ENCODE peak calls at places on chromosomes 2 and 18, in four cellular contexts. U is retinal pigment epithelial cell, M is GM23338, P is adrenal gland. O is an unnamed sample.

GRCh38 chr2:240934701-240935100 is 28.6 kb downstream of the CROCC2 start:
- DNase-seq in P (peak; percentile 10), U (no peak), M (no peak), O (no peak)

GRCh38 chr2:111194835-111195621 is 74.3 kb downstream of the BCL2L11 start:
- DNase-seq in M (peak; percentile 53), U (no peak), P (no peak), O (no peak)

GRCh38 chr2:60550151-60550983 is 3.1 kb downstream of the BCL11A start:
- DNase-seq in U (no peak), M (peak; percentile 95), P (peak; percentile 88), O (no peak)

GRCh38 chr2:37916512-37917082 is 8.5 kb upstream of the RMDN2 start:
- DNase-seq in U (peak; percentile 97), P (peak; percentile 69), M (no peak), O (peak; percentile 69)

GRCh38 chr2:2800697-2801096 is 469.6 kb upstream of the MYT1L start:
- DNase-seq in M (no peak), P (no peak), U (no peak), O (no peak)

GRCh38 chr18:3585656-3586509 is 135.9 kb downstream of the TGIF1 start:
- DNase-seq in M (peak; percentile 95), P (peak; percentile 95), U (no peak), O (peak; percentile 51)

GRCh38 chr2:133063792-133064191 is 393.8 kb upstream of the LYPD1 start:
- DNase-seq in P (no peak), U (no peak), M (peak; percentile 87), O (no peak)

GRCh38 chr2:30332791-30333453 is 101.6 kb downstream of the LBH start:
- DNase-seq in P (no peak), U (no peak), M (no peak), O (no peak)

GRCh38 chr2:64808092-64808491 is 154.4 kb upstream of the SERTAD2 start:
- DNase-seq in M (no peak), U (no peak), P (no peak), O (no peak)

GRCh38 chr2:109614715-109615636 is 812 bp downstream of the SOWAHC start:
- DNase-seq in P (peak; percentile 17), U (no peak), M (peak; percentile 38), O (no peak)

GRCh38 chr2:53473762-53474161 is 293.8 kb upstream of the CHAC2 start:
- DNase-seq in M (no peak), U (no peak), P (no peak), O (no peak)

GRCh38 chr2:3598197-3598910 is 3.4 kb downstream of the COLEC11 start:
- DNase-seq in M (no peak), U (no peak), P (no peak), O (no peak)

GRCh38 chr2:120912101-120912985 is 176.7 kb downstream of the GLI2 start:
- DNase-seq in M (no peak), P (peak; percentile 41), U (peak; percentile 89), O (no peak)

DNA sequence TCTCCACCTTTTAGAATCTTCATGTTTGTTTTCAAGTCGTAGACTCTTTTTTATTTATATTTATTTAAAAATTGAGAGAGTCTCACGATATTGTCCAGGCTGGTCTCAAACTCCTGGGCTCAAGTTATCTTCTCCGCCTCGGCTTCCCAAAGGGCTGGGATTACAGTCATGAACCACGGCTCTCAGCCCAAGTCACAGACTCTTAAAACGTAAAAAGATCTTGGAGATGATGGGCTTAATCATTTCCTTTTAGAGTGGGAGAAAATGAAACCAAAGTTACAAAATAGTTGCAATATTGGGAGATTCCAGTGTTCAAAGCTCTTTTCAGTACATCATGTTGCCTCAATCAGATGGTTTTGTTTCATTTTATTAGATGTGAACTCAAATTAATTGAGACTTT is 151.4 kb upstream of the XPO1 start:
- DNase-seq in U (no peak), M (no peak), P (no peak), O (no peak)
- H3K4me3 ChIP-seq in U (no peak overlapping the region), M (no peak overlapping the region), P (no peak overlapping the region), O (no peak overlapping the region)

GRCh38 chr2:100321881-100322820 is at the start of gene LONRF2:
- DNase-seq in U (no peak), M (peak; percentile 62), P (peak; percentile 81), O (no peak)

GRCh38 chr2:100320547-100321180 is 1.6 kb downstream of the LONRF2 start:
- DNase-seq in U (no peak), M (no peak), P (peak; percentile 59), O (no peak)

GRCh38 chr2:100317634-100318033 is 4.7 kb downstream of the LONRF2 start:
- DNase-seq in U (no peak), P (no peak), M (peak; percentile 11), O (no peak)

DNA sequence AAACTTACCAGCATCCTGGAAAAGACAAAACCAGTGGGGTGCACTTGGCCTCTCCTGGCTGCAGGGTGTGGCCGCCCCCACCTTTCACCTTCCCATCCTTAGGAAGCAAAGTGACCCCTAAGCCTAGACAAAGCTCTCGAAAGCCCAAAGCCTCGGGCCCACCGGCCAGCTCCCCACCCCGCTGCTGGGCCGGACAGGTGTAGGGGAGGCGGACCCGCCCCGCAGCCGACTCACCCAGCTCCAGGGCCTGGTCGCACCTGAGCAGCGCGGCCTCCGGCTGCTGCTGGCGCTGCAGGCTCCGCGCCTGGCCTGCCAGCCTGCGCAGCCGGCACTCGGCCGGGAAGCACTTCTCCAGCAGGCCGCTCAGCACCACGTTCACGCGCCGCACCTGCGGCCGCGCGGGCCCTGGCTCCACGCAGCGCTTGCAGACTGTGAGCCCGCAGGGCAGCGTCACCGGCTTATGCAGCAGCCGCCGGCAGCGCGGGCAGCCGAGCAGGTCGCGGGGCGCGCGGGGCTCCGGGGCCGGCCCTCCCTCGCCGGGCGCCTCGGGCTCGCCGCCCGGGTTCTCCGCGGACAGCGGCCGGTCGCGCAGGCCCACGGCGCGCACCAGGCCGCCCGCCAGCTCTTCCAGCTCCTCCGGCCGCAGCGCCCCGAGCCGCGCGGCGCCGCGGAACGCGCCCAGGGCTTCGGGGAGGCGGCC is 970 bp downstream of the LONRF2 start:
- DNase-seq in M (peak; percentile 82), U (peak; percentile 12), P (peak; percentile 66), O (no peak)
- H3K4me3 ChIP-seq in M (peak overlapping the region; percentile 56), U (peak overlapping the region; percentile 37), P (peak overlapping the region; percentile 88), O (peak overlapping the region; percentile 46)

GRCh38 chr18:58867281-58867961 is 2.7 kb downstream of the ZNF532 start:
- DNase-seq in U (no peak), M (peak; percentile 86), P (no peak), O (no peak)
- H3K4me3 ChIP-seq in U (no peak overlapping the region), M (peak overlapping the region; percentile 51), P (no peak overlapping the region), O (no peak overlapping the region)

GRCh38 chr18:5787936-5788335 is 107.4 kb downstream of the TMEM200C start:
- DNase-seq in P (no peak), M (peak; percentile 1), U (no peak), O (no peak)
- H3K4me3 ChIP-seq in P (no peak overlapping the region), M (no peak overlapping the region), U (no peak overlapping the region), O (no peak overlapping the region)

DNA sequence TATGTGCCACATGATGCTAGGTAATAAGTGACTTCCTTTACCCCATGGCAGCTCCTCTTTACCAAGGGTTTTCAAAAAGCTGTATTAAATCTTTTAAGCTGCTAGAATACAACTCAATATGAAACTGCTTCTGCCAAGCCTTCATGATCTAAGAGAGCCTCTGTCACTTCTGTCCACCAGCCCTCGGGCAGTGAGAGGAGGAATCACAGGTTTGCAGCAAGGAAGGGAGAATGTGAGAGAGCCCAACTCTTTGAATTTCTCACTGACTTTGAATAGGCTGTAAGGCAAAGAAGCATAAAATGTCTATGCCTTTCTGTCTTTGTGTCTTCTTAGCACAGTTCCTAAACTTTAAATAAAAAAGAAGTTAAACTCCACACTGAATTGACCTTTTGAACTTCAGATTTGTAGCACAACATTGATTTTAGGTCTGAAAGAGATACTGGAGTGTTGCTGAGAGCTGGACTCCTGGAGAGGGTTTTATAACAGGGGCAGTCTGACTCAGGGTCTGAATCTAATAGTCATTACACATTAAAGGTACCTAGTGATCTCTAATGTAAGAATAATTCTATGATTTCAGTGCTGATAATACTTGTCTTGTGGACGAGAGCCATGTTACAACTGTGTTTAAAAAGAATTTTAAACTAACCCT is 48.1 kb upstream of the SATB2 start:
- DNase-seq in M (no peak), U (no peak), P (no peak), O (no peak)
- H3K4me3 ChIP-seq in M (no peak overlapping the region), U (no peak overlapping the region), P (no peak overlapping the region), O (no peak overlapping the region)

DNA sequence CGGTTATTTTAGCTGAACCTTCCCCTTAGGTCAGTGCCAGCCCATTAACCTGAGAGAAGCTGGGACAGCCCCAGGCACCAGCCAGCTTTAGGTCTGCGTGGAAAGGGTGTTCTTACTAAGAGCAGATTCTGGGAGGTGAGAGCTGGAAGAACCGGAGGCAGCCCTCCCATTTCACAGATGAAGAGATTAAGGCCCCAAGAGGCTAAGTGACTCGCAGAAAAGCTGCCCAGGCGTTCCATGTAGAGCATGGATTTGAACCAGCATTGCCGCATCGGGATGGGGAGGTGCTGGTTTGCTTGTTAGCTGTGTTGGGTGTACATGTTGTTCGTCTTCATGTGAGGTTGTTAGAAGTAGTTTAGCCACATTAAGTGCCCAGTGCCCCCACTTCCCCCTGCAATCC is 203.2 kb downstream of the AGAP1 start:
- DNase-seq in U (no peak), P (no peak), M (no peak), O (no peak)
- H3K4me3 ChIP-seq in U (no peak overlapping the region), P (no peak overlapping the region), M (no peak overlapping the region), O (no peak overlapping the region)

GRCh38 chr18:48939368-48940097 is 11.2 kb downstream of the SMAD7 start:
- DNase-seq in M (peak; percentile 80), P (peak; percentile 63), U (no peak), O (no peak)
- H3K4me3 ChIP-seq in M (peak overlapping the region; percentile 49), P (peak overlapping the region; percentile 43), U (peak overlapping the region; percentile 2), O (peak overlapping the region; percentile 37)

GRCh38 chr18:76587147-76587885 is 92.3 kb upstream of the ZNF516 start:
- DNase-seq in P (no peak), M (no peak), U (no peak), O (no peak)

GRCh38 chr18:76589866-76590265 is 94.8 kb upstream of the ZNF516 start:
- DNase-seq in U (no peak), P (no peak), M (no peak), O (no peak)

GRCh38 chr18:76589309-76589708 is 94.3 kb upstream of the ZNF516 start:
- DNase-seq in P (no peak), M (no peak), U (no peak), O (no peak)

GRCh38 chr18:76592096-76592495 is 97.1 kb upstream of the ZNF516 start:
- DNase-seq in M (no peak), U (no peak), P (no peak), O (no peak)

DNA sequence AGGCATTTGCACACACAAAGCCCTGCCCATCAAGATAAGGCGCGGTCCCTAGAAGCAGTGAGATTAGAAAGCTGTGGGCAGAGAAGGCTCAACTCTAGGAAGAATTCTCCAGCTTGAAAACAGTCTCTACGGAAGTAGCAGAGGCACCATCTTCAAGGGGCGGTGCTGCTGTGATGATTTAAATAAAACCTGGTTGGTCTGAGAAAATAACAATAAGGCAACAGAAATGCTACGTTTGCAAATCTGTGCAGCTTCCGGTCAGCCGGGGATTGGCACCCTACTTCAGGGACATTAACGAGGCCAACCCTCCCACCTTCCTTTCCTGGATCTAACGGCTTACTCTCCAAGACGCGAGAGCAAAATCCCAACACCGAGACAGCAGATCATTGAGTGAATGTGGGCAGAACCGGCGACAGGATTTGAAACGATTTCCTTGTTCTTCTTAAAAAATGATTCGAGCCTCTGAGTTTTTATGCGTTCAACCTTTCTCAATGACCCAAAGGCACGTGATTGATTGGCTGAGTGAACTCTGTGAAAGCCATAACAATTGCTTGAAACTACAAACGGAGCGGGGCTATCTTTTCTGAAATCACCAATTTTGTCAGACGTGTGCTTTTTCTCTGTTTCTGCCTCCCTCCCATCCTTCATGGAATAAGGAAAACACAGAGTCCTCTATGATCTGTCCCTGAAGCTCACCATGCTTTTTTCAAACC is 93.7 kb upstream of the ZNF516 start:
- DNase-seq in U (no peak), M (peak; percentile 27), P (peak; percentile 56), O (no peak)
- H3K4me3 ChIP-seq in U (peak overlapping the region; percentile 51), M (peak overlapping the region; percentile 10), P (peak overlapping the region; percentile 55), O (peak overlapping the region; percentile 40)

GRCh38 chr2:119616421-119616820 is 62.6 kb upstream of the TMEM177 start:
- DNase-seq in P (no peak), U (no peak), M (no peak), O (no peak)
- H3K4me3 ChIP-seq in P (no peak overlapping the region), U (no peak overlapping the region), M (no peak overlapping the region), O (no peak overlapping the region)

O was measured in epithelial cell of proximal tubule.